ENCODE peak calls at places on chromosome 9, in ten cellular contexts. N, W, C, O, G, T, I, K, F and S are unnamed samples.

GRCh38 chr9:36288057-36288456 is 29.8 kb upstream of the GNE start:
- DNase-seq in N (no peak), W (no peak), C (no peak), O (no peak), G (no peak), T (no peak), I (no peak), K (no peak), F (no peak), S (no peak)

GRCh38 chr9:5425006-5425628 is 12.6 kb downstream of the PLGRKT start:
- DNase-seq in N (no peak), W (no peak), C (peak; percentile 59), O (no peak), G (no peak), T (no peak), I (peak; percentile 29), K (no peak), F (peak; percentile 30), S (no peak)

GRCh38 chr9:80440724-80441123 is 869.0 kb downstream of the TLE4 start:
- DNase-seq in N (no peak), W (no peak), C (no peak), O (no peak), G (no peak), T (no peak), I (no peak), K (no peak), F (no peak), S (no peak)

GRCh38 chr9:113526841-113527240 is 63.3 kb downstream of the RGS3 start:
- DNase-seq in N (no peak), W (no peak), C (no peak), O (no peak), G (peak; percentile 81), T (peak; percentile 51), I (no peak), K (no peak), F (no peak), S (no peak)

GRCh38 chr9:21680590-21680989 is 121.8 kb upstream of the MTAP start:
- DNase-seq in N (no peak), W (no peak), C (peak; percentile 59), O (no peak), G (no peak), T (no peak), I (no peak), K (no peak), F (no peak), S (no peak)

GRCh38 chr9:76433851-76434250 is 25.1 kb upstream of the GCNT1 start:
- DNase-seq in N (no peak), W (no peak), C (no peak), O (no peak), G (no peak), T (no peak), I (no peak), K (no peak), F (no peak), S (no peak)

GRCh38 chr9:130537346-130538050 is 41.9 kb upstream of the FUBP3 start:
- DNase-seq in N (no peak), W (no peak), C (no peak), O (no peak), G (no peak), T (no peak), I (peak; percentile 95), K (no peak), F (no peak), S (no peak)

GRCh38 chr9:76557674-76558073 is 98.7 kb downstream of the GCNT1 start:
- DNase-seq in N (no peak), W (no peak), C (no peak), O (no peak), G (no peak), T (no peak), I (no peak), K (no peak), F (no peak), S (no peak)

GRCh38 chr9:18999173-18999785 is 33.7 kb downstream of the SAXO1 start:
- DNase-seq in N (no peak), W (no peak), C (no peak), O (no peak), G (no peak), T (no peak), I (no peak), K (no peak), F (no peak), S (no peak)

GRCh38 chr9:72363908-72364678 is 915 bp downstream of the ZFAND5 start:
- DNase-seq in N (peak; percentile 41), W (peak; percentile 62), C (peak; percentile 57), O (no peak), G (peak; percentile 85), T (peak; percentile 64), I (peak; percentile 56), K (peak; percentile 68), F (no peak), S (peak; percentile 81)

GRCh38 chr9:72362118-72362531 is 2.9 kb downstream of the ZFAND5 start:
- DNase-seq in N (no peak), W (no peak), C (peak; percentile 56), O (no peak), G (no peak), T (no peak), I (no peak), K (no peak), F (no peak), S (no peak)

DNA sequence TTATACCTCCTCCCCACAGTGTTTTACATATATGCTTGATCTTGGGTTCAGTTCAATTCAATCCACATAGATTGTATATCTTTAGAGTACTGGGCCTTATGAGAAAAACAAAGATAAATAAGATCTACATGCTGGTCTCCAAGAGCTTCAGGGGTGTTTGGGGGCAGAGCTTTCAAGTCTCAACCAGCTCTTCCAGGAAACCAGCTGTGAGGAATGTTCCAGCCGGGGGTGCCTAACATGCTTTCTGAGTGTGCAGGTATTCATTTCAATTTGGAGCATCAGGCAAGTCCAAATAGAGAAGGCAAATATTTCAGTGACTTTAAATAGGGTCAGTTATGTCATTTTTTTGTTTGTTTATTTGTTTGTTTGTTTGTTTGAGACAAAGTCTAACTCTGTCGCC is 5.7 kb upstream of the RAPGEF1 start:
- DNase-seq in N (no peak), W (no peak), C (no peak), O (no peak), G (no peak), T (no peak), I (no peak), K (no peak), F (no peak), S (no peak)
- TF ChIP-seq EP300 in N (no peak), W (no peak), C (no peak), O (no peak), G (no peak), T (no peak), I (no peak), K (no peak), F (no peak), S (no peak)

DNA sequence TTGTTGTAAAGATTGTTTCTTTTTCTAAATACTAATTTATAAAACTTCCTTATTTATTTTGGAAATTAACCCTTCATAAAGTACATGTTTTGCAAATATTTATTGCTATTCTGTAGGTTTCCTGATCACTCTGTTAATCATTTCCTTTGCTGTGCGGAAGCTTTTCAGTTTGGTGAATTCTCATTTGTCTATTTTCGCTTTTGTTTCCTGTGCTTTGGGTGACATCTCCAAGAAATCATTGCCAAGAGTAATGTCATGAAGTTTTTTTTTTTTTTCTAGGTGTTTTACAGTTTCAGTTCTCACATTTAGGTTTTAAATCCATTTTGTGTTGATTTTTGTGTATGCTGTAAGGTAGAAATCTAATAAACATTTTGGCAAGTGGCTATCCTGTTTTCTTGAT is 1899.8 kb upstream of the ACO1 start:
- DNase-seq in N (no peak), W (no peak), C (no peak), O (no peak), G (no peak), T (no peak), I (no peak), K (no peak), F (no peak), S (no peak)
- H3K4me1 ChIP-seq in N (no peaks in the 10 kb centered on the region), W (no peaks in the 10 kb centered on the region), C (no peaks in the 10 kb centered on the region), O (no peaks in the 10 kb centered on the region), G (no peaks in the 10 kb centered on the region), T (no peaks in the 10 kb centered on the region), I (no peaks in the 10 kb centered on the region), K (no peaks in the 10 kb centered on the region), F (no peaks in the 10 kb centered on the region), S (no peaks in the 10 kb centered on the region)

GRCh38 chr9:16628421-16628820 is 242.0 kb downstream of the BNC2 start:
- DNase-seq in N (no peak), W (no peak), C (no peak), O (no peak), G (no peak), T (no peak), I (no peak), K (no peak), F (no peak), S (no peak)
- TF ChIP-seq EP300 in N (no peak), W (no peak), C (no peak), O (no peak), G (no peak), T (no peak), I (no peak), K (no peak), F (no peak), S (no peak)

GRCh38 chr9:124282442-124283231 is 24.9 kb downstream of the NEK6 start:
- DNase-seq in N (peak; percentile 49), W (peak; percentile 62), C (no peak), O (no peak), G (peak; percentile 84), T (peak; percentile 78), I (peak; percentile 77), K (peak; percentile 52), F (no peak), S (peak; percentile 77)

GRCh38 chr9:124281934-124282351 is 24.2 kb downstream of the NEK6 start:
- DNase-seq in N (no peak), W (peak; percentile 63), C (no peak), O (no peak), G (no peak), T (no peak), I (no peak), K (peak; percentile 51), F (no peak), S (no peak)

GRCh38 chr9:124284940-124285441 is 27.2 kb downstream of the NEK6 start:
- DNase-seq in N (peak; percentile 51), W (no peak), C (no peak), O (no peak), G (peak; percentile 82), T (no peak), I (no peak), K (no peak), F (no peak), S (no peak)

GRCh38 chr9:124284237-124284831 is 26.6 kb downstream of the NEK6 start:
- DNase-seq in N (no peak), W (no peak), C (peak; percentile 64), O (no peak), G (no peak), T (no peak), I (no peak), K (no peak), F (no peak), S (no peak)

GRCh38 chr9:124283232-124283814 is 25.6 kb downstream of the NEK6 start:
- DNase-seq in N (no peak), W (no peak), C (no peak), O (no peak), G (no peak), T (no peak), I (no peak), K (no peak), F (no peak), S (no peak)
- H3K4me1 ChIP-seq in N (peaks cover 100% of the 10 kb centered on the region), W (peaks cover 49% of the 10 kb centered on the region), C (peaks cover 82% of the 10 kb centered on the region), O (no peaks in the 10 kb centered on the region), G (no peaks in the 10 kb centered on the region), T (peaks cover 52% of the 10 kb centered on the region), I (peaks cover 32% of the 10 kb centered on the region), K (peaks cover 94% of the 10 kb centered on the region), F (peaks cover 47% of the 10 kb centered on the region), S (peaks cover 79% of the 10 kb centered on the region)

GRCh38 chr9:110131499-110131898 is 76.5 kb downstream of the C9orf152 start:
- DNase-seq in N (no peak), W (no peak), C (no peak), O (no peak), G (no peak), T (no peak), I (no peak), K (no peak), F (no peak), S (no peak)
- TF ChIP-seq EP300 in N (no peak), W (no peak), C (no peak), O (no peak), G (no peak), T (no peak), I (no peak), K (no peak), F (no peak), S (no peak)